ENCODE peak calls at places on chromosomes 3 and 15, in nine cellular contexts. Y, M, J, G, W, A, B, L and S are unnamed samples.

GRCh38 chr15:40534371-40534770 is 30.5 kb downstream of the CCDC32 start:
- DNase-seq in Y (no peak), M (no peak), J (no peak), G (no peak), W (no peak), A (no peak), B (no peak), L (no peak), S (no peak)

GRCh38 chr3:23019596-23020300 is 183.4 kb upstream of the UBE2E2 start:
- DNase-seq in Y (no peak), M (no peak), J (no peak), G (no peak), W (no peak), A (no peak), B (peak; percentile 47), L (no peak), S (no peak)

GRCh38 chr3:158313344-158313927 is 203.5 kb downstream of the RSRC1 start:
- DNase-seq in Y (peak; percentile 60), M (peak; percentile 55), J (peak; percentile 39), G (peak; percentile 22), W (no peak), A (peak; percentile 48), B (peak; percentile 54), L (peak; percentile 31), S (peak; percentile 5)

GRCh38 chr3:189457201-189457607 is 174.0 kb upstream of the TP63 start:
- DNase-seq in Y (no peak), M (no peak), J (no peak), G (no peak), W (no peak), A (no peak), B (no peak), L (no peak), S (no peak)

GRCh38 chr3:63762180-63762579 is 56.9 kb upstream of the C3orf49 start:
- DNase-seq in Y (no peak), M (no peak), J (no peak), G (no peak), W (no peak), A (no peak), B (no peak), L (no peak), S (no peak)

GRCh38 chr3:130276203-130276803 is 69.2 kb upstream of the COL6A5 start:
- DNase-seq in Y (peak; percentile 39), M (peak; percentile 82), J (peak; percentile 23), G (peak; percentile 41), W (no peak), A (peak; percentile 70), B (peak; percentile 65), L (peak; percentile 24), S (peak; percentile 27)

GRCh38 chr15:34366271-34367043 is 539 bp downstream of the LPCAT4 start:
- DNase-seq in Y (peak; percentile 66), M (peak; percentile 93), J (no peak), G (no peak), W (no peak), A (peak; percentile 84), B (peak; percentile 80), L (peak; percentile 50), S (peak; percentile 64)

GRCh38 chr15:72420580-72420979 is 22.5 kb downstream of the TMEM202 start:
- DNase-seq in Y (no peak), M (no peak), J (no peak), G (no peak), W (no peak), A (no peak), B (no peak), L (no peak), S (peak; percentile 36)

GRCh38 chr3:42013652-42014442 is 51.9 kb upstream of the ULK4 start:
- DNase-seq in Y (no peak), M (peak; percentile 50), J (no peak), G (no peak), W (no peak), A (peak; percentile 45), B (peak; percentile 82), L (no peak), S (no peak)

GRCh38 chr3:96700322-96701315 is 113.8 kb upstream of the EPHA6 start:
- DNase-seq in Y (peak; percentile 1), M (peak; percentile 76), J (no peak), G (no peak), W (no peak), A (no peak), B (no peak), L (no peak), S (no peak)

GRCh38 chr3:63872135-63872924 is 8.7 kb downstream of the ATXN7 start:
- DNase-seq in Y (no peak), M (no peak), J (peak; percentile 54), G (no peak), W (no peak), A (no peak), B (no peak), L (no peak), S (no peak)

DNA sequence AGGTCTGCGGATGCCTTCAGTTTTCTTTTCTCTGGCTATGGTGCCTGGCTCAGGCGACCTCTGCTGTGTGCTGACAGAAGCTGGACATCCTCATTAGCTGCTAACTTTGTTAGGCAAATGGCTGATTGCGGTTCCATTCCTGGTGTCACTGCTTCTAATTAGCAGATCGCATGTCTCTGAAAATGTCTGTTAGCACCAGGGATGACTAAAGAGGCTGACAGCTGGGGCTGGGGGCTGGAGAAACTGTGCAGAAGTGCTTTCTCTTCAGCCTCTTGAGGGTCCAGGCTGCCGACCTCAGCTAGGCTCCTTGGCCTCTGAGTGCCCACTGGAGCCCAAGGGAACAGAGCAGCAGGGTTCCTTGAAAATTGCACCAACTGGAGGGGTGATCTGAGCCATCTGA is 39.3 kb downstream of the CHCHD6 start:
- DNase-seq in Y (no peak), M (no peak), J (no peak), G (no peak), W (no peak), A (no peak), B (no peak), L (no peak), S (no peak)
- TF ChIP-seq REST in Y (no peak), M (no peak), J (no peak), G (no peak), W (no peak), A (no peak), B (no peak), L (no peak), S (no peak)

GRCh38 chr3:194245975-194246561 is 105.1 kb downstream of the CPN2 start:
- DNase-seq in Y (no peak), M (peak; percentile 57), J (no peak), G (no peak), W (no peak), A (peak; percentile 46), B (no peak), L (no peak), S (no peak)
- TF ChIP-seq CTCF in Y (no peak), M (peak; percentile 52), J (no peak), G (no peak), W (no peak), A (peak; percentile 43), B (no peak), L (no peak), S (no peak)

DNA sequence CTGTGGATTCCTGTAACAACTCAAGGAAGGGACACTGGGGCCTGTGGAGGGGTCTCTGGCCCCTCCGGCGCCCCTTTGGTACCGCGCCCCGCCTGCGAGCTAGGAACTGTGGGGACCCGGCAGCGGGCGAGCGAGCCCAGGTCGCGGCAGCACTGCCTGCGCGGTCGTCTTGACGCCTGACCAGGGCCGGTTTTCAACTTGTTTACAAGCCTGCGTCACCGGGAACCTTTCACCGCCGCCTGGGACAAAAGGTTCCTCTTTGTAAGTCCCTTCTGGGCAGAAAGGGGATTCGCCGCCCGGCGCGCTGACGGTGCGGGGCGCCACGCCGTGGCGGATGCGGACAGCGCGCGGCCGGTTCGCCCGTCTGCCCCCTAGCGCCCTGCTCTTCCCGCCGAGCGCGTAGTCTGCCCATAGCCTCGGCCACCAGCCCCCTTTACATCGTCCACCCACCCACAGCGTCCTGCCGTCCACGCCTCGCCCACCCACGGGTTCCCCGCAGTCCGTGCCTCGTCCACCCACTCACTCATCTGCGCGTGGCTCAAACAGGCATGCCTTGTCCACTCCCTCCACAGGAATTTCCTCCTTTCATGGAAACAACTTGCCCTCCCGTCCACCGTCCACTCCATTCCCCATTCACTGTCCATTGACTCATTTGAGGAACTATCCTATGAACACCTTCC is 5.5 kb upstream of the CFAP100 start:
- DNase-seq in Y (peak; percentile 81), M (peak; percentile 97), J (peak; percentile 72), G (peak; percentile 46), W (no peak), A (peak; percentile 77), B (peak; percentile 93), L (peak; percentile 93), S (peak; percentile 90)
- TF ChIP-seq REST in Y (no peak), M (no peak), J (no peak), G (peak; percentile 39), W (no peak), A (no peak), B (no peak), L (no peak), S (no peak)

DNA sequence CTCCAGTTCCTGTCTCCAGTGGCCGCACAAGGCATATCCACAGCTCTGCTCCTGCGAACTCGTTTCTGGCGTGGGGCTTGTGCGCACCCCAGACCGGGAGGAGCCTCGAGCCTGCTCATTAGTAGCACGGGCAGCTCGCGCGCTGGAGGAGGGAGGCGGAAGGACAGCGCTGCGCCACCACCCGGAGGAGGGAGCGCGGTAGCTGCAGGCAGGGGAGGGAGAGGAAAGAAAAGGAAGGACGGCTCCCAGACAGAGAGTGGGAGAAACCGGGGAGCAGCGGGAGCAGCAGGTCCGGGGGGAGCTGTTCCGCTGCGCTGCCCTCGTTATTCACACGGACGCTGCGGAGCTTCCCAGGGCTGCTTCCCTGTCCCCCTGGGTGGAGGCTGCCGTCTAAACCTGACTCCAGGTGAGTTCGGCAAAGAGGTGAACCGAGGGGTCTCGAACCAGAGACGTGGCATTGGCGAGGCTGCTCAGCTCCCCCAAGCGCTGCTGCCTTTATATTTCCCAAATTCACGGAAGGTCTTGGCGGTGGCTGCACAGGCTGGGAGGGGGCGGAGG is 121.3 kb upstream of the ZNF717 start:
- DNase-seq in Y (no peak), M (peak; percentile 92), J (no peak), G (no peak), W (no peak), A (no peak), B (peak; percentile 66), L (no peak), S (no peak)
- TF ChIP-seq CTCF in Y (no peak), M (peak; percentile 30), J (no peak), G (no peak), W (no peak), A (no peak), B (no peak), L (peak; percentile 18), S (no peak)